ENCODE peak calls at places on chromosomes 7 and 10, in four cellular contexts. Q, D, T and C are unnamed samples.

GRCh38 chr7:107332488-107333269 is 137.2 kb upstream of the GPR22 start:
- DNase-seq in Q (no peak), D (no peak), T (no peak), C (no peak)

GRCh38 chr7:66697451-66698438 is 42.8 kb upstream of the RABGEF1 start:
- DNase-seq in Q (no peak), D (peak; percentile 61), T (peak; percentile 31), C (peak; percentile 41)

GRCh38 chr7:44707558-44708230 is 41.0 kb upstream of the ZMIZ2 start:
- DNase-seq in Q (no peak), D (no peak), T (no peak), C (no peak)

GRCh38 chr10:120048358-120048757 is 155.8 kb downstream of the SEC23IP start:
- DNase-seq in Q (no peak), D (no peak), T (peak; percentile 84), C (no peak)

GRCh38 chr7:49166441-49166840 is 242.1 kb downstream of the CDC14C start:
- DNase-seq in Q (peak; percentile 71), D (peak; percentile 1), T (peak; percentile 1), C (no peak)

GRCh38 chr10:24209421-24209770 is 458 bp downstream of the KIAA1217 start:
- DNase-seq in Q (no peak), D (no peak), T (peak; percentile 91), C (no peak)

GRCh38 chr10:118590334-118590733 is 5.1 kb downstream of the PRLHR start:
- DNase-seq in Q (no peak), D (no peak), T (peak; percentile 55), C (peak; percentile 88)

GRCh38 chr10:132847856-132848255 is 61.9 kb upstream of the NKX6-2 start:
- DNase-seq in Q (no peak), D (no peak), T (no peak), C (no peak)

GRCh38 chr7:37945336-37945735 is 24.9 kb downstream of the EPDR1 start:
- DNase-seq in Q (no peak), D (peak; percentile 66), T (peak; percentile 21), C (no peak)

GRCh38 chr7:91165846-91166230 is 98.4 kb upstream of the FZD1 start:
- DNase-seq in Q (no peak), D (no peak), T (no peak), C (no peak)

GRCh38 chr10:76336213-76336963 is 905.0 kb downstream of the LRMDA start:
- DNase-seq in Q (peak; percentile 7), D (peak; percentile 32), T (no peak), C (no peak)

GRCh38 chr7:146094356-146094755 is 22.2 kb upstream of the CNTNAP2 start:
- DNase-seq in Q (no peak), D (no peak), T (no peak), C (no peak)

GRCh38 chr7:146096994-146097393 is 19.6 kb upstream of the CNTNAP2 start:
- DNase-seq in Q (peak; percentile 64), D (no peak), T (no peak), C (no peak)
- TF ChIP-seq CTCF in Q (peak; percentile 64), D (peak; percentile 11), T (no peak), C (no peak)

DNA sequence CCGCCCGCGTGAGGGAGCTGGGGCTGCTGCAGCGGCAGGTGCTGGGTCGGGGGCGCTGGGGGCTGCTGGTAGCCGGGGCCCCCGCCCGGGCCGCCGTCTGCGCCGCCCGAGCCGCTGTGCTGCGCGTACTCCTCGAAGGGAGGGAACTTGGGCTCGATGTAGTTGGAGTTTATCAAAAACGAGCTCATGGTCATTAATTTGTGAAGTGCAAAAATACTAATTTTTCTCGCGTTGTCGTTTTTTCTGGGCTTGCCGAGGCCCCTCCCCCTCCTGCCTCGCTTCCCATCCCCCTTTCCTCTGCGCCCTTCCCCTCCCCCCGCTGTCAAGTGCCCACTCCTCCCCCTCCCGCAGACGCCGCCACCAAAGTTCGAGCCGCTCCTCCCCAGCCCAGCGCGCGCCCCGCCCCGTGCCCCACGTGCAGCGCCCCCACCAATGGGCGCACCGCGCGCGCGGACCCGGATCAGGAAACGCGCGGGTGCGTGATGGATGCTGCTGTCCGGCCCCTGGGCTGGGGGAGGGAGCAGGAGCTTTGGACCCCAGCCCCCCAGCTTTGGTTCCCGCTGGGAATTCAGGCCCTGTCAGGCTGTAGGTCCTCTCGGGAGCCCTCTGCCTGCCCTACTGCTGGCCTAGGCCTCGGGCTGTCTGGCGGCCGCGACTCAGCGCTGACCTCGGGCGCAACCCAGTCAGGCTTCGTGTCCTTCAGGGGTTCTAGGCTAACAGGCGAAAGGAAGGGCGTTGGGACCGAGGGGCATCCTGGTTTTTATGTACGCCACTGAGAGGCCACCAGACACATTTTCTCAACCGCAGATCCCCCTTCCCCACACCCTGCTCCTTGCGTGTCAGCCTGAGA is at the start of gene HOXA4:
- DNase-seq in Q (peak; percentile 89), D (peak; percentile 92), T (no peak), C (no peak)
- H3K4me3 ChIP-seq in Q (peak within 1 kb of the TSS; percentile 62), D (peak within 1 kb of the TSS; percentile 53), T (peak within 1 kb of the TSS; percentile 18), C (peak within 1 kb of the TSS; percentile 10)

GRCh38 chr7:79736418-79736817 is 283.0 kb upstream of the MAGI2 start:
- DNase-seq in Q (no peak), D (no peak), T (no peak), C (no peak)

GRCh38 chr7:79740076-79740475 is 286.6 kb upstream of the MAGI2 start:
- DNase-seq in Q (no peak), D (no peak), T (no peak), C (no peak)

DNA sequence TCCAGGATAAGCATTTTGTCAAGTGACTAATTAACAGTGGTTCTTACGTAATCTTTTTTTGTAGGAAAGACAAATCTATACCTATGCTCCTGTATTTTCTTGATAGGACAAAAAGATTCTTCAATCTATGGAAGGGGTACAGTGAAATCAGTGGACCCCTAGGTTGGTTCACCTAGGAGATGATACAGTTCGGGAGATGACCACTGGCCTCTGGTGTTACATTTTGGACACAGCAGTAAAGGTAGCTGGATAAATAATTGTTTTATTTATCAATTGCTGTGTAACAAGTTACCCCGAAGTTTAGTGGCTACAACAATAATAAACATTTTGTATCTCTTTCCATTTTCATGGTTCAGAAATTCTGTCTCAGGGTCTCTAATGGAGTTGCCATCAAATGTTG is 288.2 kb upstream of the MAGI2 start:
- DNase-seq in Q (peak; percentile 46), D (no peak), T (no peak), C (no peak)
- TF ChIP-seq CTCF in Q (peak; percentile 76), D (peak; percentile 37), T (peak; percentile 33), C (peak; percentile 23)

GRCh38 chr7:137919987-137920386 is 73.2 kb upstream of the DGKI start:
- DNase-seq in Q (peak; percentile 64), D (no peak), T (no peak), C (no peak)
- H3K4me3 ChIP-seq in Q (no peak overlapping the region), D (no peak overlapping the region), T (no peak overlapping the region), C (no peak overlapping the region)

DNA sequence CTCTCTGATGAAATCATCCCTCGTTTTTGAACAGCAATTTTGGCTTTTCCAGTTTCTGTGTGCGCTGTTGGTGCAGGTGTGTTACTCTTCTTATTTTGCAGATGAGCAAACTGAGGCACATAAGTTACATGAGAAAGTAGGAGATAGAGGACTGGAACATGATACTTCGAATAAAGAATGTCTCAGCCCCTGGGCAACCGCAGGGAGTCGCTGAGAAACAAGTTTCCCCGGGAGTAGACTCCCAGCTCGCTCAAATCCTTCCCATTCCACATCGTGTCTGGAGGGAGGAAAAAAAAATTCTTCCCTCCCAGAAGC is 18.0 kb downstream of the MXI1 start:
- DNase-seq in Q (no peak), D (no peak), T (no peak), C (no peak)
- TF ChIP-seq CTCF in Q (no peak), D (no peak), T (no peak), C (no peak)

GRCh38 chr7:122438492-122438891 is 133.9 kb upstream of the FEZF1 start:
- DNase-seq in Q (peak; percentile 29), D (no peak), T (no peak), C (no peak)
- H3K4me3 ChIP-seq in Q (peak overlapping the region; percentile 40), D (no peak overlapping the region), T (no peak overlapping the region), C (no peak overlapping the region)

GRCh38 chr7:975702-976473 is 539 bp upstream of the COX19 start:
- DNase-seq in Q (no peak), D (no peak), T (no peak), C (no peak)

GRCh38 chr7:976901-977325 is 1.6 kb upstream of the COX19 start:
- DNase-seq in Q (no peak), D (no peak), T (no peak), C (no peak)

GRCh38 chr7:974172-974571 is 1.2 kb downstream of the COX19 start:
- DNase-seq in Q (no peak), D (no peak), T (peak; percentile 23), C (no peak)

GRCh38 chr7:973312-973711 is 2.0 kb downstream of the COX19 start:
- DNase-seq in Q (no peak), D (no peak), T (no peak), C (no peak)

GRCh38 chr7:974820-975681 is at the start of gene COX19:
- DNase-seq in Q (peak; percentile 94), D (peak; percentile 87), T (peak; percentile 68), C (peak; percentile 63)
- TF ChIP-seq CTCF in Q (no peak), D (no peak), T (no peak), C (no peak)

GRCh38 chr10:97190452-97190851 is 4.7 kb upstream of the SLIT1 start:
- DNase-seq in Q (no peak), D (no peak), T (no peak), C (no peak)

GRCh38 chr10:97186911-97187310 is 1.2 kb upstream of the SLIT1 start:
- DNase-seq in Q (no peak), D (no peak), T (no peak), C (no peak)

GRCh38 chr10:97184971-97185325 is 811 bp downstream of the SLIT1 start:
- DNase-seq in Q (peak; percentile 49), D (no peak), T (no peak), C (no peak)

GRCh38 chr10:97185326-97186058 is at the start of gene SLIT1:
- DNase-seq in Q (peak; percentile 74), D (no peak), T (no peak), C (no peak)

DNA sequence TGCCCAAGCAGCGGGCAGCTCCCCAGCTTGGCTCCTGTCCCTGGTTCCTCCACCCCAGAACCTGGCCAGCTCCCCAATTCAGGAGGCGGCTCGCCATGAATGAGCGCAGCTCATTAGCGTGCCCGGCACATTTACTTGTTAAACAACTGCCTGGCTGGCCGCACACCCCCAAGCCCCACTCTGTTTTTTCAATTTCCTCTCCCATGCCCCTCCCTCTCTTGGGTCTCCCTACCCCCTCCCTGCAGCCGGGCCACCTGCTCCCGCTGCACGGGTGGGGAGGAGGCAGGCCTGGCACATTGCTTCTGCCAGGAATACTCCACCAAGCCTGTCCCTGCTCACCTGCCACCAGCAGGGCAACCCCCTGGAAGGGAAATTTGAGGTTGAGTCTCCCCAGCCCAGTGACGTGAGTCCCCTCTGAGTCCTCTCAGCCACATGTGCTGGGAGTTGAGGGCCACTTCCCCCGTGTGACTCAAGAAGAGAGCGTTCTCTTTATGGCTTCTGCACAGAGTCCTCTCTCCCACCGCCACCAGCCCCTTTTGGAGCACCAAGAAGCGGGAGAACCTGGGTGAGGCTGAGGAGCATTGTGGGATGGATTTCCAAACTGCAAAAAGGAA is 2.6 kb upstream of the SLIT1 start:
- DNase-seq in Q (no peak), D (no peak), T (no peak), C (no peak)
- H3K4me3 ChIP-seq in Q (peak overlapping the region; percentile 26), D (no peak overlapping the region), T (no peak overlapping the region), C (no peak overlapping the region)